ENCODE peak calls at places on chromosomes 6 and 20, in six cellular contexts. C is mammary epithelial cell, Z is endothelial cell of umbilical vein, G is PC-3, O is fibroblast of lung, U is K562. H is an unnamed sample.

GRCh38 chr20:5675103-5676091 is 74.8 kb upstream of the SHLD1 start:
- DNase-seq in G (no peak), C (no peak), O (no peak), U (peak), Z (no peak), H (no peak)

GRCh38 chr20:36109251-36109947 is 45.1 kb upstream of the EPB41L1 start:
- DNase-seq in Z (no peak), U (no peak), O (no peak), G (no peak), C (no peak), H (no peak)

GRCh38 chr20:20731945-20732296 is 19.5 kb upstream of the RALGAPA2 start:
- DNase-seq in U (no peak), Z (peak), O (no peak), C (peak), G (no peak), H (no peak)

GRCh38 chr6:72940265-72940664 is 285.0 kb downstream of the KHDC1L start:
- DNase-seq in U (no peak), C (peak), Z (no peak), O (no peak), G (peak), H (no peak)

GRCh38 chr6:90184334-90185298 is 112.0 kb downstream of the BACH2 start:
- DNase-seq in U (peak), O (no peak), Z (peak), C (peak), G (peak), H (no peak)

GRCh38 chr6:87806635-87807034 is 104.6 kb upstream of the AKIRIN2 start:
- DNase-seq in C (no peak), Z (no peak), U (no peak), G (peak), O (no peak), H (no peak)

GRCh38 chr6:163489584-163489983 is 75.1 kb downstream of the QKI start:
- DNase-seq in G (peak), Z (no peak), C (peak), O (peak), U (no peak), H (no peak)

GRCh38 chr20:44188752-44189151 is 1.8 kb upstream of the JPH2 start:
- DNase-seq in Z (no peak), U (no peak), O (no peak), G (peak), C (no peak), H (no peak)

GRCh38 chr20:271528-271927 is 14.0 kb downstream of the DEFB132 start:
- DNase-seq in Z (no peak), O (no peak), G (no peak), C (no peak), U (no peak), H (no peak)

GRCh38 chr6:81938014-81938761 is 185.7 kb upstream of the TENT5A start:
- DNase-seq in G (peak), O (peak), C (peak), Z (peak), U (peak), H (no peak)

GRCh38 chr20:25042531-25043498 is 15.1 kb downstream of the ACSS1 start:
- DNase-seq in C (no peak), G (no peak), Z (no peak), U (no peak), O (no peak), H (peak)

GRCh38 chr6:97677626-97678025 is 394.6 kb upstream of the MMS22L start:
- DNase-seq in Z (no peak), G (no peak), O (no peak), C (no peak), U (no peak), H (no peak)

GRCh38 chr20:20321917-20322316 is 46.0 kb upstream of the INSM1 start:
- DNase-seq in U (no peak), Z (no peak), G (no peak), O (no peak), C (no peak), H (no peak)

GRCh38 chr6:106511274-106512047 is 117.8 kb downstream of the RTN4IP1 start:
- DNase-seq in O (peak), C (peak), G (peak), Z (peak), U (no peak), H (peak)

GRCh38 chr6:30164714-30165113 is 1.4 kb downstream of the TRIM15 start:
- DNase-seq in Z (no peak), G (no peak), C (no peak), U (no peak), O (no peak), H (no peak)

GRCh38 chr6:45420083-45420908 is 42.6 kb upstream of the SUPT3H start:
- DNase-seq in C (peak), O (peak), U (no peak), G (peak), Z (peak), H (no peak)

GRCh38 chr6:22368794-22369193 is 72.0 kb upstream of the PRL start:
- DNase-seq in G (no peak), C (no peak), O (no peak), U (no peak), Z (peak), H (no peak)

GRCh38 chr6:45698046-45698445 is 317.6 kb downstream of the CLIC5 start:
- DNase-seq in G (no peak), Z (no peak), O (no peak), C (no peak), U (no peak), H (no peak)

GRCh38 chr6:112044856-112045255 is 9.0 kb upstream of the CCN6 start:
- DNase-seq in Z (no peak), C (peak), G (no peak), U (no peak), O (no peak), H (no peak)

GRCh38 chr6:130513770-130514169 is 148.0 kb downstream of the TMEM200A start:
- DNase-seq in U (peak), G (peak), O (peak), Z (no peak), C (peak), H (peak)

GRCh38 chr20:4384961-4385360 is 336.7 kb upstream of the PRND start:
- DNase-seq in U (no peak), G (no peak), C (no peak), Z (no peak), O (no peak), H (no peak)

GRCh38 chr20:63968928-63969760 is 586 bp downstream of the ZNF512B start:
- DNase-seq in Z (no peak), O (no peak), U (peak), G (no peak), C (no peak), H (peak)

GRCh38 chr6:34610819-34611477 is 54.8 kb upstream of the SPDEF start:
- DNase-seq in O (peak), Z (peak), C (peak), G (peak), U (peak), H (no peak)

GRCh38 chr6:116511424-116512131 is at the start of gene CALHM5:
- DNase-seq in O (peak), C (peak), U (peak), Z (peak), G (peak), H (no peak)

GRCh38 chr6:56637640-56638039 is 5.0 kb downstream of the DST start:
- DNase-seq in C (peak), O (peak), G (peak), Z (peak), U (peak), H (no peak)

GRCh38 chr6:111918825-111919224 is 45.6 kb upstream of the FYN start:
- DNase-seq in G (no peak), U (no peak), O (peak), C (no peak), Z (no peak), H (peak)

GRCh38 chr6:135358251-135358821 is 139.2 kb downstream of the AHI1 start:
- DNase-seq in U (peak), G (peak), O (peak), C (peak), Z (peak), H (no peak)

GRCh38 chr6:145086197-145086596 is 649.1 kb downstream of the EPM2A start:
- DNase-seq in G (no peak), C (peak), U (no peak), Z (no peak), O (peak), H (no peak)

GRCh38 chr6:39029156-39030011 is 19.2 kb upstream of the GLP1R start:
- DNase-seq in O (no peak), G (peak), U (peak), Z (peak), C (no peak), H (peak)

GRCh38 chr20:45055056-45055455 is 45.9 kb downstream of the KCNS1 start:
- DNase-seq in C (no peak), G (no peak), U (no peak), Z (no peak), O (no peak), H (no peak)

GRCh38 chr6:94349227-94349626 is 929.9 kb upstream of the EPHA7 start:
- DNase-seq in O (no peak), C (no peak), U (no peak), G (peak), Z (no peak), H (no peak)

DNA sequence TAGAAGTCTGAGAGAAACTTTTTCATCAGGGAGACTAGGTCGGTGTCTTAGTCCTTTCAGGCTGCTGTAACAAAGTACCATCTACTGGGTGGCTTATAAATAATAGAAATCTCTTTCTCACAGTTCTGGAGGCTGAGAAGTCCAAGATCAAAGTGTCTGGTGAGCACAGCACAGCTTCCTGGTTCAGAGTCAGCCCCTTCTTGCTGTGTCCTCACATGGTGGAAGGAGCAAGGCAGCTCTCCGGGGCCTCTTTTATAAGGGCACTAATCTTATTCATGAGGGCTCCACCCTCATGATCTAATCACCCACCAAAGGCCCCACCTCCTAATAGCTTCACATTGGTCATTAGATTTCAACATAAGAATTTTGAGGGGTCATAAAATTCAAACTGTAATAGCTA is 122.8 kb downstream of the CCDC170 start:
- DNase-seq in O (no peak), G (no peak), C (no peak), Z (no peak), U (no peak), H (no peak)
- H3K9ac ChIP-seq in O (no peak), G (no peak), C (no peak), Z (no peak), U (no peak), H (no peak)

DNA sequence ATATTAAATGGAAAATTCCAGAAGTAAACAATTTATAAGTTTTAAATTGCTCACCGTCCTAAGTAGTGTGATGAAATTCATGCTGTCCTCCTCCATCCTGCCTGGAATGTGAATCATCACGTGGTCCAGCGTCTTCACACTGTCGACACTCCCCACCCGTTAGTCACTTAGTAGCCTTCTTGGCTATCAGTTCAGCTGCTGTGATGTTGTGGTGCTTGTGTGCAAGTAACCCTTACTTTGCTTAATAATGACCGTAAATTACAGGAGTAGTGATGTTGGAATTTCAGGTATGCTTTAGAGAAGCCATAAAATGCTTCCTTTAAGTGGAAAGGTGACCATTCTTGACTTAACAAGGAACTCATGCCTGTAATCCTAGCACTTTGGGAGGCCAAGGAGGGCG is 25.2 kb downstream of the RIOK1 start:
- DNase-seq in U (no peak), O (peak), Z (no peak), C (no peak), G (peak), H (no peak)
- TF ChIP-seq EZH2 in U (no peak), O (no peak), Z (no peak), C (no peak), G (no peak), H (no peak)

DNA sequence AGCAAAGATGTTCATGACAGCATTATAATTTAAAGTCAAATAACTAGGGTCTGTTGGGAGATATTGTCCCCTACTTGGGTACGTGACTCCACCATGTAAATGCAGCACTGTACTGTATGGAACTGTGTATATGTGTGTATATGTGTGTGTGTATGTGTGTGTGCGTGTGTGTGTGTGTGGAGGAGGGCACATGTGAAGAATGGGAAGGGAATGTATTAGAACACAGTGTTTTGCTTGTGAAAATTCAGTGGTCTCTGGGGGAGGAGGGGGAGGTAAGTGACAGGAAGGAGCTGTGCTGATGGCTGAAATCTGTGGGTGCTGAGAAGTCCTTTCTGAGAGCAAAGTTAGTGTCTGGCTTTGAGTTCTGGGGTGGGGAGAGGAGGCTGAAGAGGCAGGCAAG is 23.9 kb upstream of the VEGFA start:
- DNase-seq in U (no peak), O (no peak), G (no peak), Z (no peak), C (no peak), H (no peak)
- H3K4me2 ChIP-seq in U (no peak), O (no peak), G (no peak), Z (no peak), C (no peak), H (no peak)

GRCh38 chr20:33681288-33681687 is 4.9 kb downstream of the E2F1 start:
- DNase-seq in G (no peak), Z (no peak), C (no peak), O (no peak), U (no peak), H (no peak)
- H3K9ac ChIP-seq in G (no peak), Z (no peak), C (no peak), O (no peak), U (no peak), H (no peak)